ENCODE peak calls at places on chromosomes 5 and 9, in five cellular contexts. One of them, this sample, is unnamed.

GRCh38 chr9:89436963-89437625 is 60.8 kb downstream of the SEMA4D start:
- DNase-seq in cardiac muscle cell: no peak
- DNase-seq in breast epithelium: no peak
- DNase-seq in left ventricle myocardium inferior: no peak
- DNase-seq in fibroblast of mammary gland: no peak
- DNase-seq in this sample: no peak

GRCh38 chr9:137095664-137096517 is 9.1 kb downstream of the MAN1B1 start:
- DNase-seq in cardiac muscle cell: no peak
- DNase-seq in breast epithelium: no peak
- DNase-seq in left ventricle myocardium inferior: no peak
- DNase-seq in fibroblast of mammary gland: no peak
- DNase-seq in this sample: no peak

GRCh38 chr9:15642369-15642962 is 89.6 kb downstream of the CCDC171 start:
- DNase-seq in cardiac muscle cell: peak; percentile 69
- DNase-seq in breast epithelium: no peak
- DNase-seq in left ventricle myocardium inferior: no peak
- DNase-seq in fibroblast of mammary gland: peak; percentile 60
- DNase-seq in this sample: peak; percentile 53

GRCh38 chr5:16897284-16897704 is 38.8 kb downstream of the MYO10 start:
- DNase-seq in cardiac muscle cell: peak; percentile 73
- DNase-seq in breast epithelium: no peak
- DNase-seq in left ventricle myocardium inferior: no peak
- DNase-seq in fibroblast of mammary gland: peak; percentile 44
- DNase-seq in this sample: peak; percentile 60

GRCh38 chr5:14937277-14937676 is 65.7 kb upstream of the ANKH start:
- DNase-seq in cardiac muscle cell: no peak
- DNase-seq in breast epithelium: no peak
- DNase-seq in left ventricle myocardium inferior: no peak
- DNase-seq in fibroblast of mammary gland: no peak
- DNase-seq in this sample: no peak

GRCh38 chr5:171897231-171897630 is 109.2 kb downstream of the FBXW11 start:
- DNase-seq in cardiac muscle cell: no peak
- DNase-seq in breast epithelium: no peak
- DNase-seq in left ventricle myocardium inferior: no peak
- DNase-seq in fibroblast of mammary gland: no peak
- DNase-seq in this sample: no peak

GRCh38 chr5:151793358-151793757 is 21.6 kb downstream of the G3BP1 start:
- DNase-seq in cardiac muscle cell: no peak
- DNase-seq in breast epithelium: no peak
- DNase-seq in left ventricle myocardium inferior: no peak
- DNase-seq in fibroblast of mammary gland: no peak
- DNase-seq in this sample: no peak

GRCh38 chr9:16152276-16153065 is 599.6 kb downstream of the CCDC171 start:
- DNase-seq in cardiac muscle cell: no peak
- DNase-seq in breast epithelium: no peak
- DNase-seq in left ventricle myocardium inferior: no peak
- DNase-seq in fibroblast of mammary gland: no peak
- DNase-seq in this sample: no peak

GRCh38 chr5:53422539-53422938 is 57.9 kb upstream of the FST start:
- DNase-seq in cardiac muscle cell: peak; percentile 87
- DNase-seq in breast epithelium: no peak
- DNase-seq in left ventricle myocardium inferior: no peak
- DNase-seq in fibroblast of mammary gland: peak; percentile 96
- DNase-seq in this sample: peak; percentile 95

GRCh38 chr9:136606687-136607333 is 55.9 kb upstream of the EGFL7 start:
- DNase-seq in cardiac muscle cell: no peak
- DNase-seq in breast epithelium: no peak
- DNase-seq in left ventricle myocardium inferior: no peak
- DNase-seq in fibroblast of mammary gland: no peak
- DNase-seq in this sample: no peak

DNA sequence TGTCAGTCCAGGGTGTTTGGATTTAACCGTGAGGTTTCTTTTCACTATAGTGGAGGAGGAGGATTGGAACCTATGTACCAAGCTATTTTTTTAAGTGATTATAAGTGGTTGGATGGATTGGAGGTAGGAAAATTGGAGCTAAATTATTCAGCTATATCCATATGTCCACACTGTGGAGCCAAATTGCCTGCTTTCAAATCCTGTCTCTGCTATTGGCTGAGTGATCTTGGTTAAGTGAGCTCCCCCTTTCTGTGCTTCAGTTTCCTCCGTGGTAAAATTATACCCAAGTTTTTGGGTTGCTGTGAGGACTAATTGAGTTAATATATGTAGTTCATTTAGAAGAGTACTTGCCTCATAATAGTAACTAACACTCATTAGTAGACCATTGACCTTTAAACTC is 2.5 kb downstream of the CENPP start:
- DNase-seq in cardiac muscle cell: peak; percentile 67
- DNase-seq in breast epithelium: no peak
- DNase-seq in left ventricle myocardium inferior: no peak
- DNase-seq in fibroblast of mammary gland: peak; percentile 80
- DNase-seq in this sample: peak; percentile 67
- TF ChIP-seq CTCF in cardiac muscle cell: peak; percentile 35
- TF ChIP-seq CTCF in breast epithelium: no peak
- TF ChIP-seq CTCF in left ventricle myocardium inferior: no peak
- TF ChIP-seq CTCF in fibroblast of mammary gland: peak; percentile 54
- TF ChIP-seq CTCF in this sample: peak; percentile 65

GRCh38 chr5:148829734-148830133 is 3.3 kb downstream of the ADRB2 start:
- DNase-seq in cardiac muscle cell: no peak
- DNase-seq in breast epithelium: no peak
- DNase-seq in left ventricle myocardium inferior: peak; percentile 28
- DNase-seq in fibroblast of mammary gland: no peak
- DNase-seq in this sample: no peak
- H3K4me3 ChIP-seq in cardiac muscle cell: peak overlapping the region; percentile 42
- H3K4me3 ChIP-seq in breast epithelium: peak overlapping the region; percentile 56
- H3K4me3 ChIP-seq in left ventricle myocardium inferior: peak overlapping the region; percentile 76
- H3K4me3 ChIP-seq in fibroblast of mammary gland: no peak overlapping the region
- H3K4me3 ChIP-seq in this sample: no peak overlapping the region

GRCh38 chr9:4299006-4299795 is 667 bp downstream of the GLIS3 start:
- DNase-seq in cardiac muscle cell: peak; percentile 72
- DNase-seq in breast epithelium: no peak
- DNase-seq in left ventricle myocardium inferior: peak; percentile 24
- DNase-seq in fibroblast of mammary gland: peak; percentile 49
- DNase-seq in this sample: peak; percentile 65

GRCh38 chr9:4305065-4305481 is 5.2 kb upstream of the GLIS3 start:
- DNase-seq in cardiac muscle cell: no peak
- DNase-seq in breast epithelium: no peak
- DNase-seq in left ventricle myocardium inferior: no peak
- DNase-seq in fibroblast of mammary gland: no peak
- DNase-seq in this sample: no peak

GRCh38 chr9:4301302-4301701 is 1.4 kb upstream of the GLIS3 start:
- DNase-seq in cardiac muscle cell: peak; percentile 77
- DNase-seq in breast epithelium: no peak
- DNase-seq in left ventricle myocardium inferior: no peak
- DNase-seq in fibroblast of mammary gland: peak; percentile 97
- DNase-seq in this sample: peak; percentile 97

GRCh38 chr9:4303002-4303401 is 3.1 kb upstream of the GLIS3 start:
- DNase-seq in cardiac muscle cell: peak; percentile 80
- DNase-seq in breast epithelium: no peak
- DNase-seq in left ventricle myocardium inferior: no peak
- DNase-seq in fibroblast of mammary gland: peak; percentile 83
- DNase-seq in this sample: no peak

DNA sequence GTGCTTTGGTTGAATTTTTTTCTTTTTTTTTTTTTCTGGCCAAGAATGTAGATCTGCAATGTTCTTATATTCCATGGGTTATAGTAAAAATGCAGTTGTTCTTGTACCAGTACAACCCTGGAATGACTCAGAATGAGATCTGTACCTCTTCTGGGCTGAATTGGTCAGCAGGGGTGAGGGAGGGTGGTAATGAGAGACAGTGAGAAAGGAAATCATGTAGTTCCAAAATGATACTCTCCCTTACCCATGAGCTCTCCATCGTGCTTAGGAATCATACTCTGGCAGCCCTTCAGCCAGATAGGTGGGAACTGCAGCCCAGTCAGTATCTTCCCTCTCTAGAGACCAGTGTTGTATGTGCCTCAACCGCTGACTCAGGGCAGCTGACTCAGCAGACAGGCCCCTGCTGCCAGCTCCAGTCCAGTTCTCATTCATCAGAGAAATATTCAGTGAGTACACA is 2.1 kb upstream of the GLIS3 start:
- DNase-seq in cardiac muscle cell: peak; percentile 95
- DNase-seq in breast epithelium: no peak
- DNase-seq in left ventricle myocardium inferior: peak; percentile 53
- DNase-seq in fibroblast of mammary gland: peak; percentile 100
- DNase-seq in this sample: peak; percentile 95
- TF ChIP-seq CTCF in cardiac muscle cell: no peak
- TF ChIP-seq CTCF in breast epithelium: no peak
- TF ChIP-seq CTCF in left ventricle myocardium inferior: no peak
- TF ChIP-seq CTCF in fibroblast of mammary gland: no peak
- TF ChIP-seq CTCF in this sample: no peak

GRCh38 chr9:121573717-121574485 is 74.3 kb upstream of the GGTA1 start:
- DNase-seq in cardiac muscle cell: no peak
- DNase-seq in breast epithelium: no peak
- DNase-seq in left ventricle myocardium inferior: no peak
- DNase-seq in fibroblast of mammary gland: no peak
- DNase-seq in this sample: no peak

GRCh38 chr9:121574771-121575519 is 75.3 kb upstream of the GGTA1 start:
- DNase-seq in cardiac muscle cell: no peak
- DNase-seq in breast epithelium: no peak
- DNase-seq in left ventricle myocardium inferior: no peak
- DNase-seq in fibroblast of mammary gland: no peak
- DNase-seq in this sample: no peak

GRCh38 chr9:121568541-121569265 is 69.1 kb upstream of the GGTA1 start:
- DNase-seq in cardiac muscle cell: peak; percentile 36
- DNase-seq in breast epithelium: no peak
- DNase-seq in left ventricle myocardium inferior: peak; percentile 60
- DNase-seq in fibroblast of mammary gland: peak; percentile 62
- DNase-seq in this sample: peak; percentile 33

GRCh38 chr9:121569266-121569648 is 69.6 kb upstream of the GGTA1 start:
- DNase-seq in cardiac muscle cell: no peak
- DNase-seq in breast epithelium: no peak
- DNase-seq in left ventricle myocardium inferior: no peak
- DNase-seq in fibroblast of mammary gland: no peak
- DNase-seq in this sample: no peak

GRCh38 chr9:121572581-121572980 is 72.9 kb upstream of the GGTA1 start:
- DNase-seq in cardiac muscle cell: no peak
- DNase-seq in breast epithelium: no peak
- DNase-seq in left ventricle myocardium inferior: no peak
- DNase-seq in fibroblast of mammary gland: no peak
- DNase-seq in this sample: no peak
- H3K4me3 ChIP-seq in cardiac muscle cell: no peak overlapping the region
- H3K4me3 ChIP-seq in breast epithelium: no peak overlapping the region
- H3K4me3 ChIP-seq in left ventricle myocardium inferior: no peak overlapping the region
- H3K4me3 ChIP-seq in fibroblast of mammary gland: no peak overlapping the region
- H3K4me3 ChIP-seq in this sample: no peak overlapping the region

DNA sequence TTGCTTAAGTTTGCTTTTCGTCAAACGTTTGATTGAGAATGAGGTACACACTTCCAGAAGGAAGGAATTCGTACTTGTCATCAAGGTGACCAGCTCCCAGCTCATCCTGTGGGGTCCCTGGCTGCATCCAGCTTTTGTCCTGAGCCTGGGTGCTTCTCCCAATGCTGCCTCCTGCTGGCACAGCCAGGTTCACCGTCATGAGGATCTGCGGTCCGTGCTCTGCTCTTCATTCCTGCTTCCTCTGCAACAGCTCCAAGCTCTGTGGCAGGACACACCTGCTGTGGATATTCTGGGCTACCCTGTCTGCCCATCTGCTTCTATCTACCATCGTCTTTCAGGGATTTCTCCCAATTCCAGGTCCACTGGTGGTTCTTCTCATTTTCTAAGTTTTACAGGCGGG is 13.3 kb upstream of the UBE2QL1 start:
- DNase-seq in cardiac muscle cell: peak; percentile 18
- DNase-seq in breast epithelium: no peak
- DNase-seq in left ventricle myocardium inferior: no peak
- DNase-seq in fibroblast of mammary gland: peak; percentile 22
- DNase-seq in this sample: no peak
- TF ChIP-seq CTCF in cardiac muscle cell: peak; percentile 25
- TF ChIP-seq CTCF in breast epithelium: no peak
- TF ChIP-seq CTCF in left ventricle myocardium inferior: peak; percentile 55
- TF ChIP-seq CTCF in fibroblast of mammary gland: peak; percentile 44
- TF ChIP-seq CTCF in this sample: peak; percentile 41

GRCh38 chr5:107508083-107508482 is 162.7 kb downstream of the EFNA5 start:
- DNase-seq in cardiac muscle cell: no peak
- DNase-seq in breast epithelium: no peak
- DNase-seq in left ventricle myocardium inferior: no peak
- DNase-seq in fibroblast of mammary gland: no peak
- DNase-seq in this sample: no peak

GRCh38 chr5:107504424-107504823 is 166.3 kb downstream of the EFNA5 start:
- DNase-seq in cardiac muscle cell: no peak
- DNase-seq in breast epithelium: no peak
- DNase-seq in left ventricle myocardium inferior: no peak
- DNase-seq in fibroblast of mammary gland: no peak
- DNase-seq in this sample: no peak

GRCh38 chr5:107502711-107503110 is 168.0 kb downstream of the EFNA5 start:
- DNase-seq in cardiac muscle cell: no peak
- DNase-seq in breast epithelium: no peak
- DNase-seq in left ventricle myocardium inferior: no peak
- DNase-seq in fibroblast of mammary gland: no peak
- DNase-seq in this sample: no peak

GRCh38 chr5:107501965-107502691 is 168.6 kb downstream of the EFNA5 start:
- DNase-seq in cardiac muscle cell: peak; percentile 59
- DNase-seq in breast epithelium: no peak
- DNase-seq in left ventricle myocardium inferior: no peak
- DNase-seq in fibroblast of mammary gland: peak; percentile 17
- DNase-seq in this sample: no peak

DNA sequence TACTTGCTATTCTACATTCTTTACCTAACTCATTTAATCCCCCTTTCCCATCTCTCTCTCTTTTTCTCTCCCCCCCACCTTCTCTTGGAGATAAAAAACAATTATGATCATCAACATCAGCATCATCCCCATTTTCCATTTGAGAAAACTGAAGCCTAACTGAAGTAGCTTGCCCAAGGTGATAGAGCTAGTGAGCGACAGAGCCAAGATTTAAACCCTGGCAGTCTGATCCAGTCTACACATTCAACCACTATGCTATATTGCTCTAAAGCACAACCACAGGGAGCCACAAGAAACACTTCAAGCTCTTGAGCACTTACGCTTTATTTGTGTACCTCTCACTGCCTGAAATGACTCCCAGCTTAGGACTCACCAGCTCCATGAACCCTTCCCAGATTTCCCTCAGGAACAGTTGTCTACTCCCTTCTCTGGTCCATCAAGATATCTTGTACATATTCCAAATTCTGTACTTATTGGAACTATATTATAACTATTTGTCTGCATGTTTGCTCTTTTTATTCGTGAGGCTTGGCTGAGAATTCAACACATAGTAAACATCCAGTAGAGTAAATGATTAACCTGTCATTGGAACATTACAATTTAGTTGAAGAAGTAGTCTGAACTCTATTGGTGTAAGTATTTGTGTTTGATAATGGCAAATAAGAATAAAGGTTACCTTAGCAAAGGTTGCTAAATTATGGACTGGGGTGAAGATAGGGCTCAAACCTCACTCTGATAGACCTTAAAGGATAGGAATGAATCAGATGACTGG is 164.8 kb downstream of the EFNA5 start:
- DNase-seq in cardiac muscle cell: no peak
- DNase-seq in breast epithelium: no peak
- DNase-seq in left ventricle myocardium inferior: no peak
- DNase-seq in fibroblast of mammary gland: no peak
- DNase-seq in this sample: no peak
- H3K4me3 ChIP-seq in cardiac muscle cell: no peak overlapping the region
- H3K4me3 ChIP-seq in breast epithelium: no peak overlapping the region
- H3K4me3 ChIP-seq in left ventricle myocardium inferior: no peak overlapping the region
- H3K4me3 ChIP-seq in fibroblast of mammary gland: no peak overlapping the region
- H3K4me3 ChIP-seq in this sample: no peak overlapping the region

GRCh38 chr9:123091459-123091858 is 58.0 kb downstream of the GPR21 start:
- DNase-seq in cardiac muscle cell: no peak
- DNase-seq in breast epithelium: no peak
- DNase-seq in left ventricle myocardium inferior: no peak
- DNase-seq in fibroblast of mammary gland: no peak
- DNase-seq in this sample: no peak
- TF ChIP-seq CTCF in cardiac muscle cell: no peak
- TF ChIP-seq CTCF in breast epithelium: no peak
- TF ChIP-seq CTCF in left ventricle myocardium inferior: no peak
- TF ChIP-seq CTCF in fibroblast of mammary gland: peak; percentile 8
- TF ChIP-seq CTCF in this sample: peak; percentile 17